ENCODE peak calls at places on chromosomes 4 and X, in six cellular contexts. One of them, this sample, is unnamed.

GRCh38 chrX:39577976-39578962 is 519.5 kb downstream of the BCOR start:
- DNase-seq in iPS DF 19.7: no peak
- DNase-seq in activated T-cell treated with anti-CD3 and anti-CD28 coated beads, Interleukin-2, amount 50 U/mL, for 72 hours: peak; percentile 72
- DNase-seq in M059J: peak; percentile 24
- DNase-seq in stimulated activated CD8-positive, alpha-beta memory T cell treated with anti-CD3 and anti-CD28 coated beads, Interleukin-4, amount 100 ng/mL, for 1 hour: peak; percentile 4
- DNase-seq in neural crest cell: no peak
- DNase-seq in this sample: no peak

GRCh38 chr4:152106113-152106763 is 345.4 kb upstream of the GATB start:
- DNase-seq in iPS DF 19.7: no peak
- DNase-seq in activated T-cell treated with anti-CD3 and anti-CD28 coated beads, Interleukin-2, amount 50 U/mL, for 72 hours: no peak
- DNase-seq in M059J: peak; percentile 98
- DNase-seq in stimulated activated CD8-positive, alpha-beta memory T cell treated with anti-CD3 and anti-CD28 coated beads, Interleukin-4, amount 100 ng/mL, for 1 hour: no peak
- DNase-seq in neural crest cell: no peak
- DNase-seq in this sample: no peak

GRCh38 chrX:41353964-41354363 is 20.0 kb downstream of the DDX3X start:
- DNase-seq in iPS DF 19.7: no peak
- DNase-seq in activated T-cell treated with anti-CD3 and anti-CD28 coated beads, Interleukin-2, amount 50 U/mL, for 72 hours: no peak
- DNase-seq in M059J: no peak
- DNase-seq in stimulated activated CD8-positive, alpha-beta memory T cell treated with anti-CD3 and anti-CD28 coated beads, Interleukin-4, amount 100 ng/mL, for 1 hour: no peak
- DNase-seq in neural crest cell: no peak
- DNase-seq in this sample: no peak

GRCh38 chrX:7133036-7133412 is 14.5 kb upstream of the STS start:
- DNase-seq in iPS DF 19.7: no peak
- DNase-seq in activated T-cell treated with anti-CD3 and anti-CD28 coated beads, Interleukin-2, amount 50 U/mL, for 72 hours: no peak
- DNase-seq in M059J: peak; percentile 66
- DNase-seq in stimulated activated CD8-positive, alpha-beta memory T cell treated with anti-CD3 and anti-CD28 coated beads, Interleukin-4, amount 100 ng/mL, for 1 hour: no peak
- DNase-seq in neural crest cell: no peak
- DNase-seq in this sample: no peak

GRCh38 chr4:170872794-170873193 is 783.0 kb upstream of the AADAT start:
- DNase-seq in iPS DF 19.7: no peak
- DNase-seq in activated T-cell treated with anti-CD3 and anti-CD28 coated beads, Interleukin-2, amount 50 U/mL, for 72 hours: no peak
- DNase-seq in M059J: no peak
- DNase-seq in stimulated activated CD8-positive, alpha-beta memory T cell treated with anti-CD3 and anti-CD28 coated beads, Interleukin-4, amount 100 ng/mL, for 1 hour: no peak
- DNase-seq in neural crest cell: no peak
- DNase-seq in this sample: no peak

GRCh38 chr4:170849969-170850368 is 760.2 kb upstream of the AADAT start:
- DNase-seq in iPS DF 19.7: no peak
- DNase-seq in activated T-cell treated with anti-CD3 and anti-CD28 coated beads, Interleukin-2, amount 50 U/mL, for 72 hours: no peak
- DNase-seq in M059J: no peak
- DNase-seq in stimulated activated CD8-positive, alpha-beta memory T cell treated with anti-CD3 and anti-CD28 coated beads, Interleukin-4, amount 100 ng/mL, for 1 hour: no peak
- DNase-seq in neural crest cell: no peak
- DNase-seq in this sample: no peak

GRCh38 chr4:141463678-141464077 is 172.7 kb upstream of the IL15 start:
- DNase-seq in iPS DF 19.7: no peak
- DNase-seq in activated T-cell treated with anti-CD3 and anti-CD28 coated beads, Interleukin-2, amount 50 U/mL, for 72 hours: no peak
- DNase-seq in M059J: peak; percentile 12
- DNase-seq in stimulated activated CD8-positive, alpha-beta memory T cell treated with anti-CD3 and anti-CD28 coated beads, Interleukin-4, amount 100 ng/mL, for 1 hour: no peak
- DNase-seq in neural crest cell: no peak
- DNase-seq in this sample: no peak

GRCh38 chrX:17242470-17242869 is 132.5 kb upstream of the NHS start:
- DNase-seq in iPS DF 19.7: no peak
- DNase-seq in activated T-cell treated with anti-CD3 and anti-CD28 coated beads, Interleukin-2, amount 50 U/mL, for 72 hours: peak; percentile 27
- DNase-seq in M059J: peak; percentile 50
- DNase-seq in stimulated activated CD8-positive, alpha-beta memory T cell treated with anti-CD3 and anti-CD28 coated beads, Interleukin-4, amount 100 ng/mL, for 1 hour: no peak
- DNase-seq in neural crest cell: peak; percentile 66
- DNase-seq in this sample: peak; percentile 11

GRCh38 chr4:145003675-145004074 is 94.3 kb downstream of the ANAPC10 start:
- DNase-seq in iPS DF 19.7: no peak
- DNase-seq in activated T-cell treated with anti-CD3 and anti-CD28 coated beads, Interleukin-2, amount 50 U/mL, for 72 hours: no peak
- DNase-seq in M059J: no peak
- DNase-seq in stimulated activated CD8-positive, alpha-beta memory T cell treated with anti-CD3 and anti-CD28 coated beads, Interleukin-4, amount 100 ng/mL, for 1 hour: no peak
- DNase-seq in neural crest cell: no peak
- DNase-seq in this sample: no peak

GRCh38 chr4:1487761-1488160 is 81.5 kb upstream of the NKX1-1 start:
- DNase-seq in iPS DF 19.7: no peak
- DNase-seq in activated T-cell treated with anti-CD3 and anti-CD28 coated beads, Interleukin-2, amount 50 U/mL, for 72 hours: no peak
- DNase-seq in M059J: no peak
- DNase-seq in stimulated activated CD8-positive, alpha-beta memory T cell treated with anti-CD3 and anti-CD28 coated beads, Interleukin-4, amount 100 ng/mL, for 1 hour: no peak
- DNase-seq in neural crest cell: no peak
- DNase-seq in this sample: no peak

GRCh38 chr4:87014284-87014782 is 79.5 kb downstream of the AFF1 start:
- DNase-seq in iPS DF 19.7: no peak
- DNase-seq in activated T-cell treated with anti-CD3 and anti-CD28 coated beads, Interleukin-2, amount 50 U/mL, for 72 hours: no peak
- DNase-seq in M059J: peak; percentile 10
- DNase-seq in stimulated activated CD8-positive, alpha-beta memory T cell treated with anti-CD3 and anti-CD28 coated beads, Interleukin-4, amount 100 ng/mL, for 1 hour: no peak
- DNase-seq in neural crest cell: no peak
- DNase-seq in this sample: no peak

GRCh38 chr4:185700048-185700447 is 111.9 kb downstream of the SORBS2 start:
- DNase-seq in iPS DF 19.7: no peak
- DNase-seq in activated T-cell treated with anti-CD3 and anti-CD28 coated beads, Interleukin-2, amount 50 U/mL, for 72 hours: no peak
- DNase-seq in M059J: no peak
- DNase-seq in stimulated activated CD8-positive, alpha-beta memory T cell treated with anti-CD3 and anti-CD28 coated beads, Interleukin-4, amount 100 ng/mL, for 1 hour: no peak
- DNase-seq in neural crest cell: no peak
- DNase-seq in this sample: no peak

GRCh38 chrX:46279214-46279924 is 265.9 kb downstream of the ZNF674 start:
- DNase-seq in iPS DF 19.7: no peak
- DNase-seq in activated T-cell treated with anti-CD3 and anti-CD28 coated beads, Interleukin-2, amount 50 U/mL, for 72 hours: no peak
- DNase-seq in M059J: peak; percentile 25
- DNase-seq in stimulated activated CD8-positive, alpha-beta memory T cell treated with anti-CD3 and anti-CD28 coated beads, Interleukin-4, amount 100 ng/mL, for 1 hour: no peak
- DNase-seq in neural crest cell: no peak
- DNase-seq in this sample: no peak